ENCODE peak calls at places on chromosomes 12 and 14, in nine cellular contexts. H, X, L, V, O, W, Q, A and U are unnamed samples.

GRCh38 chr14:64569108-64570045 is 19.6 kb downstream of the PPP1R36 start:
- DNase-seq in H (no peak), X (peak), L (peak), V (no peak), O (no peak), W (no peak), Q (no peak), A (peak), U (no peak)

GRCh38 chr14:80606347-80606772 is 335.2 kb downstream of the CEP128 start:
- DNase-seq in H (no peak), X (peak), L (no peak), V (no peak), O (no peak), W (no peak), Q (no peak), A (no peak), U (no peak)

GRCh38 chr14:76977793-76978730 is 50.4 kb downstream of the IRF2BPL start:
- DNase-seq in H (peak), X (peak), L (no peak), V (no peak), O (peak), W (no peak), Q (peak), A (peak), U (no peak)

GRCh38 chr12:56020437-56021189 is at the start of gene IKZF4:
- DNase-seq in H (no peak), X (peak), L (no peak), V (peak), O (no peak), W (no peak), Q (no peak), A (no peak), U (no peak)

GRCh38 chr12:132139912-132140311 is 4.2 kb downstream of the DDX51 start:
- DNase-seq in H (no peak), X (no peak), L (no peak), V (no peak), O (no peak), W (no peak), Q (peak), A (no peak), U (no peak)

GRCh38 chr12:41531147-41531829 is 343.2 kb downstream of the PDZRN4 start:
- DNase-seq in H (no peak), X (no peak), L (peak), V (no peak), O (peak), W (no peak), Q (no peak), A (no peak), U (no peak)

GRCh38 chr12:22334696-22335290 is at the start of gene ST8SIA1:
- DNase-seq in H (peak), X (peak), L (no peak), V (peak), O (no peak), W (no peak), Q (peak), A (no peak), U (no peak)

GRCh38 chr14:70281938-70282337 is 77.5 kb downstream of the COX16 start:
- DNase-seq in H (no peak), X (no peak), L (no peak), V (no peak), O (no peak), W (no peak), Q (no peak), A (no peak), U (no peak)

GRCh38 chr12:24919346-24920001 is 29.4 kb downstream of the BCAT1 start:
- DNase-seq in H (no peak), X (no peak), L (no peak), V (no peak), O (no peak), W (no peak), Q (no peak), A (no peak), U (no peak)

GRCh38 chr14:23071975-23072539 is 14.7 kb upstream of the CDH24 start:
- DNase-seq in H (no peak), X (no peak), L (no peak), V (peak), O (no peak), W (no peak), Q (no peak), A (no peak), U (no peak)

GRCh38 chr12:47828967-47829482 is 9.3 kb upstream of the HDAC7 start:
- DNase-seq in H (no peak), X (peak), L (no peak), V (peak), O (no peak), W (peak), Q (peak), A (peak), U (no peak)